ENCODE peak calls at places on chromosome 19, in six cellular contexts. O is M059J; A is progenitor cell of endocrine pancreas; N is stimulated activated CD4-positive, alpha-beta T cell treated with anti-CD3 and anti-CD28 coated beads, TNF-alpha, amount 100 ng/mL, for 24 hours; H is Kasumi-1; V is fibroblast of pulmonary artery. R is an unnamed sample.

GRCh38 chr19:13207237-13208130 is 57.3 kb downstream of the IER2 start:
- DNase-seq in N (no peak), H (peak), V (no peak), O (no peak), A (no peak), R (no peak)

GRCh38 chr19:49866933-49867782 is at the start of gene PNKP:
- DNase-seq in V (peak), N (peak), O (peak), A (peak), H (peak), R (peak)

GRCh38 chr19:18300930-18301717 is 19.7 kb upstream of the JUND start:
- DNase-seq in H (no peak), A (no peak), V (peak), N (no peak), O (peak), R (no peak)

GRCh38 chr19:8209111-8209964 is at the start of gene CERS4:
- DNase-seq in A (peak), O (no peak), V (peak), H (peak), N (peak), R (peak)

GRCh38 chr19:1213391-1214286 is 8.1 kb downstream of the STK11 start:
- DNase-seq in V (peak), N (no peak), A (no peak), O (peak), H (peak), R (no peak)

GRCh38 chr19:12293771-12294307 is 844 bp downstream of the ZNF44 start:
- DNase-seq in V (peak), A (peak), O (peak), H (peak), N (no peak), R (peak)

GRCh38 chr19:16328824-16329482 is 4.3 kb downstream of the KLF2 start:
- DNase-seq in H (peak), O (peak), V (peak), A (no peak), N (no peak), R (no peak)

GRCh38 chr19:19548915-19549537 is 11.0 kb downstream of the CILP2 start:
- DNase-seq in O (no peak), V (peak), A (no peak), N (no peak), H (no peak), R (no peak)

GRCh38 chr19:14089412-14089661 is 1.2 kb downstream of the SAMD1 start:
- DNase-seq in V (peak), A (no peak), H (no peak), O (no peak), N (no peak), R (no peak)

GRCh38 chr19:54444737-54445136 is 4.3 kb upstream of the LENG8 start:
- DNase-seq in H (no peak), A (no peak), O (no peak), V (no peak), N (no peak), R (no peak)

GRCh38 chr19:28940751-28941500 is 272.0 kb downstream of the UQCRFS1 start:
- DNase-seq in V (peak), O (no peak), H (peak), N (no peak), A (no peak), R (no peak)

GRCh38 chr19:20558011-20558410 is 7.6 kb downstream of the ZNF737 start:
- DNase-seq in N (no peak), V (no peak), A (no peak), O (no peak), H (no peak), R (no peak)

GRCh38 chr19:30780456-30780855 is 408.3 kb downstream of the ZNF536 start:
- DNase-seq in N (no peak), V (no peak), H (no peak), A (no peak), O (no peak), R (no peak)

GRCh38 chr19:37551123-37551993 is 43.2 kb downstream of the ZNF571 start:
- DNase-seq in H (no peak), V (peak), N (no peak), A (no peak), O (no peak), R (no peak)

GRCh38 chr19:33887891-33888290 is 91.2 kb downstream of the KCTD15 start:
- DNase-seq in N (no peak), O (no peak), V (no peak), A (no peak), H (no peak), R (no peak)

GRCh38 chr19:12953456-12954149 is 3.4 kb downstream of the GADD45GIP1 start:
- DNase-seq in O (no peak), H (no peak), A (no peak), N (no peak), V (no peak), R (no peak)